ENCODE peak calls at places on chromosomes 16 and 17, in ten cellular contexts. H is adrenal gland, O is breast epithelium, T is esophagus squamous epithelium, Z is body of pancreas, F is uterus, E is ovary, D is IMR-90, M is spleen, C is tibial nerve. A is an unnamed sample. For H3K27me3, the result is how much of the 10 kb centered on the place peaks cover.

GRCh38 chr16:73951541-73951940 is 345.1 kb upstream of the PSMD7 start:
- DNase-seq in H (no peak), O (no peak), T (no peak), Z (no peak), F (peak), E (no peak), D (peak), M (no peak), C (no peak), A (peak)

GRCh38 chr16:87267566-87267965 is 49.6 kb downstream of the C16orf95 start:
- DNase-seq in H (no peak), O (no peak), T (no peak), Z (no peak), F (no peak), E (no peak), D (no peak), M (no peak), C (no peak), A (no peak)

GRCh38 chr17:41163828-41164227 is 3.3 kb upstream of the KRTAP4-4 start:
- DNase-seq in H (no peak), O (no peak), T (no peak), Z (no peak), F (no peak), E (no peak), D (no peak), M (no peak), C (no peak), A (no peak)

GRCh38 chr16:35516551-35516950 is 2057.1 kb downstream of the TP53TG3F start:
- DNase-seq in H (no peak), O (no peak), T (no peak), Z (no peak), F (no peak), E (no peak), D (no peak), M (no peak), C (no peak), A (no peak)

GRCh38 chr16:1335996-1336395 is 2.6 kb downstream of the BAIAP3 start:
- DNase-seq in H (no peak), O (no peak), T (no peak), Z (no peak), F (no peak), E (no peak), D (no peak), M (no peak), C (no peak), A (no peak)

GRCh38 chr17:56850591-56850990 is 16.6 kb downstream of the DGKE start:
- DNase-seq in H (no peak), O (no peak), T (no peak), Z (no peak), F (no peak), E (no peak), D (no peak), M (no peak), C (no peak), A (no peak)

GRCh38 chr17:48610282-48611211 is at the start of gene HOXB7:
- DNase-seq in H (peak), O (no peak), T (no peak), Z (no peak), F (peak), E (peak), D (peak), M (peak), C (peak), A (peak)

GRCh38 chr16:586047-586644 is 3.7 kb upstream of the RAB40C start:
- DNase-seq in H (no peak), O (no peak), T (no peak), Z (no peak), F (peak), E (no peak), D (peak), M (no peak), C (no peak), A (no peak)

GRCh38 chr16:88350922-88351321 is 31.8 kb upstream of the ZNF469 start:
- DNase-seq in H (no peak), O (no peak), T (no peak), Z (no peak), F (no peak), E (no peak), D (no peak), M (peak), C (no peak), A (peak)

GRCh38 chr17:74280093-74280513 is 6.1 kb downstream of the DNAI2 start:
- DNase-seq in H (no peak), O (no peak), T (no peak), Z (no peak), F (no peak), E (no peak), D (no peak), M (peak), C (no peak), A (peak)

GRCh38 chr17:64617125-64617780 is 44.9 kb downstream of the SMURF2 start:
- DNase-seq in H (no peak), O (no peak), T (no peak), Z (no peak), F (no peak), E (no peak), D (peak), M (no peak), C (no peak), A (no peak)

GRCh38 chr17:80212962-80213650 is 7.0 kb downstream of the SGSH start:
- DNase-seq in H (no peak), O (no peak), T (no peak), Z (no peak), F (no peak), E (no peak), D (no peak), M (peak), C (no peak), A (no peak)

GRCh38 chr16:89350701-89351380 is 133.3 kb downstream of the ZNF778 start:
- DNase-seq in H (no peak), O (no peak), T (no peak), Z (no peak), F (no peak), E (no peak), D (peak), M (no peak), C (no peak), A (no peak)

GRCh38 chr16:10521681-10522274 is 58.6 kb downstream of the EMP2 start:
- DNase-seq in H (peak), O (no peak), T (no peak), Z (peak), F (peak), E (peak), D (peak), M (no peak), C (peak), A (no peak)

GRCh38 chr17:47728214-47728877 is 4.7 kb upstream of the TBX21 start:
- DNase-seq in H (no peak), O (no peak), T (no peak), Z (no peak), F (no peak), E (no peak), D (no peak), M (peak), C (no peak), A (no peak)

GRCh38 chr17:4101127-4101798 is 41.6 kb downstream of the ZZEF1 start:
- DNase-seq in H (peak), O (no peak), T (no peak), Z (no peak), F (no peak), E (no peak), D (peak), M (no peak), C (no peak), A (no peak)

GRCh38 chr16:67537270-67537635 is 8.6 kb downstream of the RIPOR1 start:
- DNase-seq in H (peak), O (no peak), T (no peak), Z (peak), F (peak), E (peak), D (peak), M (peak), C (no peak), A (peak)

GRCh38 chr16:4096509-4096908 is 19.7 kb downstream of the ADCY9 start:
- DNase-seq in H (no peak), O (no peak), T (no peak), Z (no peak), F (no peak), E (no peak), D (no peak), M (no peak), C (no peak), A (no peak)

GRCh38 chr17:45320931-45321461 is 4.2 kb upstream of the MAP3K14 start:
- DNase-seq in H (peak), O (no peak), T (no peak), Z (no peak), F (no peak), E (no peak), D (peak), M (no peak), C (no peak), A (no peak)

GRCh38 chr16:85936761-85937343 is 37.9 kb downstream of the IRF8 start:
- DNase-seq in H (no peak), O (no peak), T (no peak), Z (no peak), F (no peak), E (no peak), D (no peak), M (no peak), C (no peak), A (no peak)

GRCh38 chr17:60304502-60304901 is 87.4 kb downstream of the USP32 start:
- DNase-seq in H (no peak), O (no peak), T (no peak), Z (no peak), F (no peak), E (no peak), D (no peak), M (no peak), C (no peak), A (no peak)

GRCh38 chr16:66376114-66376513 is 9.6 kb downstream of the CDH5 start:
- DNase-seq in H (no peak), O (no peak), T (no peak), Z (no peak), F (no peak), E (no peak), D (no peak), M (no peak), C (no peak), A (no peak)

GRCh38 chr17:63082273-63082861 is 116.3 kb downstream of the TANC2 start:
- DNase-seq in H (no peak), O (no peak), T (no peak), Z (no peak), F (no peak), E (no peak), D (peak), M (no peak), C (no peak), A (no peak)

GRCh38 chr17:348692-349425 is 3.7 kb downstream of the RPH3AL start:
- DNase-seq in H (no peak), O (peak), T (no peak), Z (peak), F (no peak), E (no peak), D (no peak), M (peak), C (peak), A (no peak)

GRCh38 chr16:31354394-31355291 is at the start of gene ITGAX:
- DNase-seq in H (peak), O (no peak), T (no peak), Z (peak), F (no peak), E (no peak), D (peak), M (peak), C (no peak), A (peak)

GRCh38 chr17:32486701-32487459 is at the start of gene CDK5R1:
- DNase-seq in H (peak), O (no peak), T (no peak), Z (peak), F (peak), E (peak), D (peak), M (peak), C (no peak), A (peak)

GRCh38 chr17:13925579-13925978 is 143.7 kb upstream of the COX10 start:
- DNase-seq in H (no peak), O (no peak), T (no peak), Z (no peak), F (no peak), E (no peak), D (no peak), M (no peak), C (no peak), A (no peak)
- TF ChIP-seq CTCF in H (no peak), O (no peak), T (no peak), Z (no peak), F (no peak), E (no peak), D (peak), M (no peak), C (no peak), A (peak)

DNA sequence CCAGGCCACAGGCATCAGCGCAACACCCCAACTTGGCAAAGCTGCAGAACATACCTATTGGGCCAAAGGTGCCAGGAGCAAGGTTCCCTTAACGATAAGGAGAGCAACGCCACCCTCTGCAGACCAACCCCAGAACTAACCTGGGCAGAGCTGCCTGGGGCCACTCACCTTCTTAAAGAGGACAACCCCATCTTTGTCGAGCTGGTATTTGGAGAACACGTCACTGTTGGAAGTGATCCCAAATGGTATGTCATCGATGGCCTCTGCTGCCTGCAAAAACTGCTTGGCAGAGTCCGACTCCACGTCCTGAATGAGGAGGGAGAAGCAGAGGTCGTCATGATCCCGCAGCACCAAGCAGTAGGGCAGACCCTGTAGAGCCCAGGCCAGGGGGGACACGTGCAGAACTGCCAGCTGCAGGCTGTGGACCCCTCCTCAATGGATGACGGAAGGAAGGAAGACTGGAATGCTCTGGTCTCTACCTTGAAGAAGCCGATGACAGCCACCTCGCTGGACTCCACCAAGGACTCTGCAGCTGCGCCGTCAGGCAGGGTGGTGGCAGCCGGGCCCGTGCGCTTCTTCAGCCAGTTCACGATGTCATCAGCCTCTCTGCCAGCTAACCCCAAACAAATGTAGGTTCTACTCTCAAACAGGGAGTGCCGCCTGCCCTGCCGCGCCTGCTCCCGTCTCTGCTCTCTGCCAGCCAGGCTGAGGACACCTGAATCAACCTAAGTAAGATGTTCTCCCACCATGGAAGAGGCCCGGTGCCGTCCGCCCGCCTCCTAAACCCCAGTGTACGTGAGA is 5.2 kb downstream of the P4HB start:
- DNase-seq in H (peak), O (no peak), T (no peak), Z (peak), F (no peak), E (no peak), D (no peak), M (no peak), C (no peak), A (no peak)
- TF ChIP-seq POLR2A in H (no peak), O (no peak), T (no peak), Z (no peak), F (no peak), E (no peak), D (no peak), M (no peak), C (no peak), A (no peak)

GRCh38 chr17:36049643-36050042 is 14.4 kb upstream of the CCL18 start:
- DNase-seq in H (no peak), O (no peak), T (no peak), Z (no peak), F (no peak), E (no peak), D (no peak), M (no peak), C (no peak), A (no peak)
- H3K27me3 ChIP-seq in H (under half), O (under half), T (under half), Z (under half), F (under half), E (under half), D (under half), M (under half), C (under half), A (under half)

DNA sequence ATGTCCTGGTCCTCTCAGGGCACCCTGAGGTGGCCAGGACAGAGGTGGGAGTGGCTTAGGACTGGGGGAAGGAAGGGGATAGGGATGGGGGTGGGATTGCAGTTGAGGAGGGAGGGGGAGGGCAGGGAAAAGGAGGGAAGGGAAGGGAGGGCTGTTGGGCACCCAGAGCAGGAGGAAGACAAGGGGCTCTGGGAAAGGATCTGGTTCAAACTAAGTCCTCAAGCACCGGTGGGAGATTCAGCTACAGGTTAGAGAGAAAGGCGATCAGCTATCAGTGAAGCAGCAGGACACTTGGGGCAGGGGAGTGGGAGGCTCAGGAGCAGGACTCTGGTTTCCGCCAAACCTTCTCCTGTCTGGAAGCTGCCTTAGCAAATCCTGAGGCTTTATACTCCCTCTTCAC is 44.6 kb upstream of the ACSM2B start:
- DNase-seq in H (no peak), O (no peak), T (no peak), Z (no peak), F (no peak), E (no peak), D (no peak), M (no peak), C (no peak), A (no peak)
- TF ChIP-seq CTCF in H (no peak), O (no peak), T (no peak), Z (no peak), F (no peak), E (no peak), D (no peak), M (no peak), C (no peak), A (no peak)

A was measured in heart left ventricle.